ENCODE peak calls at places on chromosomes 4 and X, in six cellular contexts. O is cardiac muscle cell, I is PC-9, T is SK-N-SH, U is AG09309, Q is OCI-LY7. J is an unnamed sample.

GRCh38 chr4:145770124-145770523 is 90.2 kb downstream of the C4orf51 start:
- DNase-seq in O (no peak), I (no peak), T (no peak), U (no peak), Q (no peak), J (no peak)

GRCh38 chrX:72045552-72046277 is 86.0 kb downstream of the RTL5 start:
- DNase-seq in O (peak), I (peak), T (peak), U (no peak), Q (no peak), J (no peak)

GRCh38 chr4:151227731-151228130 is 49.2 kb upstream of the PRSS48 start:
- DNase-seq in O (no peak), I (peak), T (no peak), U (peak), Q (no peak), J (peak)

GRCh38 chr4:88841635-88842034 is 144.0 kb upstream of the NAP1L5 start:
- DNase-seq in O (no peak), I (no peak), T (no peak), U (peak), Q (no peak), J (no peak)

GRCh38 chr4:122798101-122798500 is 28.5 kb upstream of the FGF2 start:
- DNase-seq in O (no peak), I (peak), T (peak), U (peak), Q (no peak), J (peak)

GRCh38 chr4:48967626-48968025 is 18.4 kb upstream of the CWH43 start:
- DNase-seq in O (no peak), I (no peak), T (no peak), U (no peak), Q (no peak), J (no peak)

GRCh38 chrX:129637217-129638109 is 17.3 kb downstream of the APLN start:
- DNase-seq in O (peak), I (peak), T (peak), U (peak), Q (peak), J (no peak)

GRCh38 chr4:127737295-127737694 is 7.1 kb downstream of the SLC25A31 start:
- DNase-seq in O (no peak), I (no peak), T (no peak), U (no peak), Q (no peak), J (no peak)

GRCh38 chr4:80335554-80336358 is at the start of gene CFAP299:
- DNase-seq in O (peak), I (peak), T (peak), U (peak), Q (peak), J (peak)

GRCh38 chr4:158374318-158374717 is 147.4 kb upstream of the RXFP1 start:
- DNase-seq in O (no peak), I (no peak), T (no peak), U (no peak), Q (no peak), J (no peak)

GRCh38 chrX:138986866-138987265 is 275.3 kb upstream of the FGF13 start:
- DNase-seq in O (no peak), I (no peak), T (no peak), U (no peak), Q (no peak), J (no peak)

GRCh38 chr4:186347743-186348142 is 81.8 kb downstream of the F11 start:
- DNase-seq in O (no peak), I (no peak), T (no peak), U (no peak), Q (no peak), J (no peak)

GRCh38 chr4:158578476-158578875 is 56.8 kb downstream of the RXFP1 start:
- DNase-seq in O (peak), I (no peak), T (peak), U (no peak), Q (peak), J (no peak)

GRCh38 chr4:13483142-13484044 is 747 bp downstream of the RAB28 start:
- DNase-seq in O (peak), I (peak), T (peak), U (peak), Q (peak), J (peak)

GRCh38 chr4:146776691-146777090 is 138.0 kb downstream of the POU4F2 start:
- DNase-seq in O (no peak), I (no peak), T (no peak), U (no peak), Q (no peak), J (no peak)

GRCh38 chr4:108775921-108776320 is 13.1 kb upstream of the ETNPPL start:
- DNase-seq in O (no peak), I (no peak), T (no peak), U (no peak), Q (no peak), J (no peak)

GRCh38 chrX:149284616-149285015 is 220.5 kb downstream of the IDS start:
- DNase-seq in O (no peak), I (no peak), T (no peak), U (no peak), Q (no peak), J (no peak)

GRCh38 chr4:2793920-2794706 is 1.2 kb downstream of the SH3BP2 start:
- DNase-seq in O (no peak), I (peak), T (peak), U (no peak), Q (no peak), J (no peak)

GRCh38 chrX:42290608-42291007 is 367.3 kb upstream of the CASK start:
- DNase-seq in O (no peak), I (no peak), T (no peak), U (no peak), Q (peak), J (no peak)

GRCh38 chr4:76590847-76591281 is 155.8 kb downstream of the SHROOM3 start:
- DNase-seq in O (no peak), I (no peak), T (no peak), U (peak), Q (no peak), J (peak)

GRCh38 chr4:176298664-176299063 is 21.1 kb upstream of the SPCS3 start:
- DNase-seq in O (no peak), I (no peak), T (no peak), U (no peak), Q (peak), J (no peak)

GRCh38 chr4:77156533-77156911 is 485 bp upstream of the CCNG2 start:
- DNase-seq in O (peak), I (peak), T (peak), U (peak), Q (peak), J (peak)

GRCh38 chr4:88012652-88013051 is 5.2 kb downstream of the PKD2 start:
- DNase-seq in O (no peak), I (no peak), T (no peak), U (no peak), Q (peak), J (no peak)

GRCh38 chrX:18471296-18471695 is 45.9 kb downstream of the CDKL5 start:
- DNase-seq in O (no peak), I (no peak), T (no peak), U (no peak), Q (no peak), J (no peak)

GRCh38 chrX:72573158-72573511 is 492 bp upstream of the HDAC8 start:
- DNase-seq in O (no peak), I (no peak), T (no peak), U (no peak), Q (no peak), J (no peak)

GRCh38 chrX:281166-281999 is at the start of gene PLCXD1:
- DNase-seq in O (peak), I (no peak), T (peak), U (no peak), Q (peak), J (no peak)

GRCh38 chr4:44016582-44017421 is 431.8 kb downstream of the KCTD8 start:
- DNase-seq in O (no peak), I (peak), T (no peak), U (no peak), Q (no peak), J (no peak)

GRCh38 chrX:80335062-80335830 is 85.0 kb upstream of the TENT5D start:
- DNase-seq in O (peak), I (peak), T (peak), U (no peak), Q (no peak), J (no peak)

GRCh38 chr4:170008376-170008775 is 17.8 kb downstream of the MFAP3L start:
- DNase-seq in O (no peak), I (peak), T (no peak), U (no peak), Q (no peak), J (no peak)

GRCh38 chrX:20623448-20623847 is 356.7 kb upstream of the RPS6KA3 start:
- DNase-seq in O (no peak), I (no peak), T (no peak), U (no peak), Q (no peak), J (no peak)

GRCh38 chr4:84499065-84499982 is at the start of gene NKX6-1:
- DNase-seq in O (peak), I (peak), T (peak), U (peak), Q (no peak), J (peak)

GRCh38 chr4:89868999-89869589 is 25.6 kb upstream of the MMRN1 start:
- DNase-seq in O (no peak), I (no peak), T (no peak), U (no peak), Q (no peak), J (no peak)
- TF ChIP-seq CTCF in O (peak), I (peak), T (peak), U (peak), Q (peak), J (peak)

GRCh38 chr4:26020083-26020668 is 106.2 kb downstream of the SMIM20 start:
- DNase-seq in O (no peak), I (peak), T (no peak), U (no peak), Q (no peak), J (no peak)

GRCh38 chr4:26020896-26021295 is 106.9 kb downstream of the SMIM20 start:
- DNase-seq in O (no peak), I (peak), T (no peak), U (no peak), Q (no peak), J (no peak)

GRCh38 chr4:26022346-26022891 is 108.4 kb downstream of the SMIM20 start:
- DNase-seq in O (no peak), I (no peak), T (no peak), U (peak), Q (no peak), J (peak)

GRCh38 chr4:26023191-26023972 is 109.4 kb downstream of the SMIM20 start:
- DNase-seq in O (no peak), I (no peak), T (no peak), U (no peak), Q (no peak), J (no peak)

GRCh38 chr4:26021417-26022345 is 107.7 kb downstream of the SMIM20 start:
- DNase-seq in O (no peak), I (peak), T (no peak), U (no peak), Q (no peak), J (no peak)
- H3K4me3 ChIP-seq in O (no peak), I (peak), T (no peak), U (no peak), Q (no peak), J (no peak)

GRCh38 chr4:106695846-106696245 is 327.3 kb upstream of the GIMD1 start:
- DNase-seq in O (no peak), I (no peak), T (no peak), U (no peak), Q (no peak), J (peak)

GRCh38 chr4:106690487-106690886 is 321.9 kb upstream of the GIMD1 start:
- DNase-seq in O (no peak), I (no peak), T (no peak), U (peak), Q (no peak), J (peak)

GRCh38 chr4:106694232-106694631 is 325.7 kb upstream of the GIMD1 start:
- DNase-seq in O (no peak), I (no peak), T (no peak), U (no peak), Q (no peak), J (no peak)

GRCh38 chr4:106687026-106687425 is 318.4 kb upstream of the GIMD1 start:
- DNase-seq in O (no peak), I (no peak), T (no peak), U (no peak), Q (no peak), J (no peak)

GRCh38 chr4:106691749-106692148 is 323.2 kb upstream of the GIMD1 start:
- DNase-seq in O (no peak), I (no peak), T (peak), U (no peak), Q (no peak), J (no peak)
- TF ChIP-seq CTCF in O (peak), I (no peak), T (peak), U (peak), Q (no peak), J (no peak)

DNA sequence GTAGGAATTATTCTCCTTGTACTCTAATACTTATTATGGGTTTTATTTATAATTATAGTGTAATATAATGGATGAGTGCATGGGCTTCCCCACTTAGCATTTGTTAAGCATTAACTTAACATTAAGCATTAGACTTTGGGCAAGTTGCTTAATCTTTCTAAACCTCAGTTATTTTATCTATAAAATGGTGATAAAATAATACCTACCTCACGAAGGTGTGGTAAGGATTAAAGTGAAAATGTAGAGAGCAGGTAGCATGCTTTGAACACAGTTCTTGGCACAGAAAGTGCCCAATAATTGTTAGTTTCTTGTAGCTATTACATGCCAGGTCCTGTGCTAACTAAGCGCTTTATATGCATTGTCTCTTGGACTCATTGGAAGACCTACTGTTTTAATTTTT is 2.6 kb downstream of the MSMO1 start:
- DNase-seq in O (no peak), I (no peak), T (no peak), U (no peak), Q (no peak), J (no peak)
- H3K4me3 ChIP-seq in O (peak), I (peak), T (no peak), U (no peak), Q (peak), J (no peak)